ENCODE peak calls at places on chromosomes 1 and 21, in eight cellular contexts. V, Y, E, K, L, W, I and J are unnamed samples.

GRCh38 chr1:209879539-209879938 is 51.8 kb downstream of the UTP25 start:
- DNase-seq in E (peak), K (no peak), V (no peak), Y (no peak), I (peak), W (no peak), L (no peak), J (no peak)

GRCh38 chr1:40133122-40133665 is 28.0 kb upstream of the RLF start:
- DNase-seq in L (no peak), E (no peak), I (no peak), K (no peak), Y (no peak), W (no peak), V (no peak), J (no peak)

GRCh38 chr1:20078711-20079110 is 8.7 kb downstream of the PLA2G5 start:
- DNase-seq in W (peak), L (no peak), Y (no peak), I (no peak), E (no peak), V (no peak), K (no peak), J (no peak)

GRCh38 chr1:21925334-21925940 is 11.7 kb downstream of the HSPG2 start:
- DNase-seq in E (no peak), W (no peak), V (no peak), Y (no peak), L (no peak), I (no peak), K (no peak), J (no peak)

GRCh38 chr21:14686466-14687276 is 140.6 kb upstream of the SAMSN1 start:
- DNase-seq in K (no peak), I (no peak), V (no peak), E (peak), L (no peak), Y (no peak), W (no peak), J (no peak)

GRCh38 chr1:43071241-43071640 is 100.8 kb downstream of the EBNA1BP2 start:
- DNase-seq in I (no peak), Y (no peak), W (no peak), V (no peak), K (no peak), E (no peak), L (no peak), J (no peak)

GRCh38 chr1:20442920-20443625 is 42.9 kb downstream of the CAMK2N1 start:
- DNase-seq in E (no peak), L (no peak), Y (no peak), K (no peak), W (no peak), I (no peak), V (no peak), J (no peak)

GRCh38 chr1:73673980-73674379 is 524.0 kb downstream of the LRRIQ3 start:
- DNase-seq in Y (no peak), I (no peak), V (peak), L (no peak), W (no peak), K (no peak), E (peak), J (no peak)

GRCh38 chr1:226248091-226248490 is 24.6 kb downstream of the MIXL1 start:
- DNase-seq in I (no peak), W (no peak), L (no peak), K (no peak), V (no peak), E (no peak), Y (no peak), J (no peak)

GRCh38 chr1:77874804-77875445 is 13.5 kb upstream of the NEXN start:
- DNase-seq in L (no peak), W (no peak), Y (no peak), V (no peak), K (no peak), E (peak), I (peak), J (no peak)

GRCh38 chr1:72397786-72398185 is 115.4 kb upstream of the NEGR1 start:
- DNase-seq in L (no peak), W (no peak), Y (no peak), K (no peak), V (peak), I (peak), E (peak), J (no peak)

GRCh38 chr1:246528933-246529731 is 22.1 kb upstream of the SMYD3 start:
- DNase-seq in E (no peak), V (no peak), L (no peak), I (peak), W (no peak), Y (no peak), K (no peak), J (no peak)

GRCh38 chr1:1540015-1540816 is at the start of gene TMEM240:
- DNase-seq in Y (peak), E (peak), L (peak), V (peak), K (peak), I (no peak), W (peak), J (no peak)

GRCh38 chr21:42147386-42148020 is 71.4 kb upstream of the ABCG1 start:
- DNase-seq in E (no peak), L (peak), Y (no peak), V (no peak), I (no peak), W (peak), K (no peak), J (no peak)

GRCh38 chr1:217617120-217617519 is 13.8 kb downstream of the GPATCH2 start:
- DNase-seq in E (no peak), L (no peak), Y (no peak), W (no peak), I (no peak), V (no peak), K (no peak), J (peak)

GRCh38 chr1:8540266-8540926 is 222.5 kb downstream of the SLC45A1 start:
- DNase-seq in Y (no peak), V (no peak), E (peak), K (no peak), I (peak), L (no peak), W (no peak), J (no peak)

GRCh38 chr1:2386636-2387611 is 4.4 kb downstream of the MORN1 start:
- DNase-seq in W (peak), L (no peak), Y (peak), V (no peak), E (no peak), I (no peak), K (peak), J (no peak)

GRCh38 chr1:26915204-26915842 is 1.5 kb upstream of the NR0B2 start:
- DNase-seq in V (no peak), W (no peak), Y (peak), L (no peak), K (peak), I (no peak), E (no peak), J (no peak)

GRCh38 chr1:32870615-32871363 is at the start of gene FNDC5:
- DNase-seq in K (no peak), I (no peak), L (peak), E (no peak), Y (no peak), W (no peak), V (peak), J (no peak)

GRCh38 chr1:221743416-221744208 is 1.7 kb upstream of the DUSP10 start:
- DNase-seq in K (no peak), Y (no peak), L (no peak), E (no peak), W (no peak), V (no peak), I (no peak), J (no peak)

GRCh38 chr1:169236880-169237279 is 130.4 kb downstream of the ATP1B1 start:
- DNase-seq in L (no peak), K (no peak), I (no peak), E (peak), W (no peak), V (no peak), Y (no peak), J (no peak)

GRCh38 chr1:169245706-169246105 is 121.9 kb downstream of the NME7 start:
- DNase-seq in V (no peak), E (no peak), I (peak), K (no peak), W (no peak), Y (no peak), L (no peak), J (no peak)

GRCh38 chr1:169238506-169238905 is 129.1 kb downstream of the NME7 start:
- DNase-seq in I (no peak), K (no peak), W (no peak), Y (no peak), V (no peak), L (no peak), E (peak), J (no peak)

GRCh38 chr1:169236143-169236542 is 129.7 kb downstream of the ATP1B1 start:
- DNase-seq in V (no peak), K (no peak), Y (no peak), L (no peak), W (no peak), I (no peak), E (peak), J (no peak)

GRCh38 chr1:169240449-169241242 is 127.0 kb downstream of the NME7 start:
- DNase-seq in Y (no peak), E (peak), V (no peak), W (no peak), L (no peak), K (no peak), I (peak), J (no peak)
- TF ChIP-seq CTCF in Y (no peak), E (no peak), V (no peak), W (no peak), L (no peak), K (no peak), I (no peak), J (no peak)

GRCh38 chr1:174153085-174153824 is 6.1 kb upstream of the RABGAP1L start:
- DNase-seq in W (no peak), Y (no peak), E (no peak), L (no peak), K (no peak), I (peak), V (no peak), J (no peak)
- H3K27ac ChIP-seq in W (no peak), Y (no peak), E (no peak), L (no peak), K (no peak), I (peak), V (no peak), J (no peak)

GRCh38 chr1:15154480-15155036 is 1.0 kb downstream of the TMEM51 start:
- DNase-seq in W (peak), Y (peak), K (peak), L (peak), E (no peak), I (peak), V (peak), J (no peak)

GRCh38 chr1:15155191-15155590 is 1.6 kb downstream of the TMEM51 start:
- DNase-seq in W (no peak), V (no peak), K (no peak), L (no peak), I (no peak), E (no peak), Y (no peak), J (no peak)

GRCh38 chr1:15152318-15153183 is 996 bp upstream of the TMEM51 start:
- DNase-seq in I (peak), Y (peak), V (peak), K (peak), W (peak), E (peak), L (peak), J (no peak)

GRCh38 chr1:15153184-15153841 is at the start of gene TMEM51:
- DNase-seq in V (peak), L (peak), K (peak), Y (peak), E (peak), I (peak), W (peak), J (no peak)

GRCh38 chr1:15153842-15154479 is 414 bp downstream of the TMEM51 start:
- DNase-seq in V (peak), E (no peak), Y (peak), L (peak), K (peak), I (peak), W (peak), J (peak)
- TF ChIP-seq CTCF in V (peak), E (peak), Y (peak), L (peak), K (peak), I (peak), W (peak), J (no peak)

GRCh38 chr1:110876748-110877341 is 3.9 kb downstream of the CD53 start:
- DNase-seq in I (no peak), W (no peak), V (no peak), L (no peak), E (no peak), Y (no peak), K (no peak), J (no peak)

GRCh38 chr1:110879758-110880606 is 7.0 kb downstream of the CD53 start:
- DNase-seq in K (no peak), E (no peak), W (no peak), I (peak), L (no peak), V (no peak), Y (no peak), J (no peak)

GRCh38 chr1:110877364-110877763 is 4.4 kb downstream of the CD53 start:
- DNase-seq in W (no peak), I (no peak), K (no peak), E (no peak), V (no peak), Y (no peak), L (no peak), J (no peak)

GRCh38 chr1:110878993-110879392 is 6.0 kb downstream of the CD53 start:
- DNase-seq in K (no peak), V (no peak), I (no peak), E (no peak), Y (no peak), W (no peak), L (no peak), J (no peak)

GRCh38 chr1:110877776-110878175 is 4.8 kb downstream of the CD53 start:
- DNase-seq in I (no peak), W (no peak), K (no peak), Y (no peak), E (no peak), L (no peak), V (no peak), J (no peak)
- H3K27ac ChIP-seq in I (no peak), W (no peak), K (no peak), Y (no peak), E (no peak), L (no peak), V (no peak), J (no peak)

DNA sequence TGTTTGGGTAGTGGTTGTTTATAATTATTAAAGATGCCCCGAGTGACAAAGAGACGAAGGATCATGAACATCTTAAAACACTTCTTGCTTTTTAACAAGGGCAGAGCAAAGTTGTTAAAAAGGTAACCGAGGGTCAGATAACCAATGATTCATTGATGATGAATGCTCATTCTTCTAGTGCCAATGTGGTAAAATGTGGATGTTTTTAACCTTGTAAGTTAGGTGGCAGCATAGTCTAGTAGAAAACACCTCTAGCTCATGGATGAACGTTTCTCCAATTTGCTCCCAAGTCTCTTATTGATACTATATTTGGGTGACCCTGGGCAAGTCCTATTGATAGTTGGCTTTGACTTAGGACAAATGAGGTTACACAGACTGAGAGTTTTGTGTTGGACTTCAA is 167.9 kb downstream of the KIF26B start:
- DNase-seq in K (no peak), Y (no peak), W (no peak), I (peak), L (no peak), E (peak), V (no peak), J (no peak)
- TF ChIP-seq CTCF in K (no peak), Y (no peak), W (no peak), I (peak), L (no peak), E (no peak), V (no peak), J (no peak)